ENCODE peak calls at places on chromosomes 4 and X, in seven cellular contexts. P is NCI-H510A treated with DMSO at 0.1 percent for 48 hours, F is brain microvascular endothelial cell, T is WTC11, K is GM19239, G is endothelial cell, Q is non-pigmented ciliary epithelial cell. Z is an unnamed sample.

GRCh38 chrX:133660356-133660755 is 245.1 kb upstream of the GPC4 start:
- DNase-seq in P (no peak), F (no peak), T (no peak), K (no peak), G (no peak), Q (no peak), Z (no peak)

GRCh38 chr4:47374477-47374876 is 89.0 kb downstream of the COMMD8 start:
- DNase-seq in P (no peak), F (no peak), T (no peak), K (no peak), G (no peak), Q (no peak), Z (no peak)

GRCh38 chrX:50813843-50814661 is at the start of gene SHROOM4:
- DNase-seq in P (no peak), F (peak; percentile 39), T (peak; percentile 64), K (no peak), G (peak; percentile 52), Q (no peak), Z (no peak)

GRCh38 chr4:76898949-76899640 is 1.2 kb upstream of the SOWAHB start:
- DNase-seq in P (peak; percentile 29), F (no peak), T (no peak), K (no peak), G (no peak), Q (no peak), Z (no peak)

GRCh38 chr4:133137571-133137970 is 11.5 kb upstream of the PCDH10 start:
- DNase-seq in P (no peak), F (no peak), T (no peak), K (no peak), G (no peak), Q (no peak), Z (no peak)

GRCh38 chr4:113657834-113658233 is 103.7 kb downstream of the CAMK2D start:
- DNase-seq in P (peak; percentile 52), F (no peak), T (no peak), K (no peak), G (no peak), Q (no peak), Z (no peak)

GRCh38 chrX:18873189-18873791 is 110.6 kb downstream of the PHKA2 start:
- DNase-seq in P (no peak), F (peak; percentile 51), T (no peak), K (no peak), G (no peak), Q (no peak), Z (peak; percentile 5)

GRCh38 chrX:1453951-1454785 is 1.5 kb upstream of the ASMTL start:
- DNase-seq in P (no peak), F (peak; percentile 62), T (peak; percentile 93), K (peak; percentile 67), G (peak; percentile 93), Q (peak; percentile 30), Z (no peak)

GRCh38 chr4:4618846-4619245 is 77.0 kb upstream of the STX18 start:
- DNase-seq in P (no peak), F (no peak), T (no peak), K (no peak), G (no peak), Q (no peak), Z (peak; percentile 21)

GRCh38 chr4:83217721-83218522 is 66.7 kb downstream of the COQ2 start:
- DNase-seq in P (no peak), F (no peak), T (no peak), K (peak; percentile 51), G (no peak), Q (no peak), Z (no peak)

GRCh38 chr4:184699941-184700340 is 34.0 kb downstream of the CENPU start:
- DNase-seq in P (no peak), F (no peak), T (no peak), K (no peak), G (no peak), Q (no peak), Z (no peak)

GRCh38 chrX:124634363-124634762 is 288.0 kb downstream of the SH2D1A start:
- DNase-seq in P (no peak), F (no peak), T (no peak), K (no peak), G (no peak), Q (no peak), Z (no peak)

GRCh38 chr4:84971319-84971932 is 4.9 kb upstream of the WDFY3 start:
- DNase-seq in P (peak; percentile 67), F (no peak), T (no peak), K (no peak), G (no peak), Q (no peak), Z (no peak)

Z was measured in anterior cingulate cortex.